ENCODE peak calls at places on chromosomes 13 and 19, in ten cellular contexts. Y is HCT116, C is MM.1S, L is PC-9, P is GM23338, Q is GM23248, Z is OCI-LY7, X is Karpas-422, S is SK-N-SH, G is PC-3. K is an unnamed sample. For H3K9me2, the result is how much of the 10 kb centered on the place peaks cover.

GRCh38 chr13:64054306-64054705 is 2638.7 kb upstream of the PCDH20 start:
- DNase-seq in Z (no peak), Q (no peak), L (no peak), G (no peak), C (no peak), P (no peak), S (no peak), Y (no peak), X (no peak), K (no peak)

GRCh38 chr19:8149261-8150094 is at the start of gene FBN3:
- DNase-seq in Y (no peak), Z (no peak), C (no peak), P (peak), X (no peak), G (no peak), S (peak), L (no peak), Q (no peak), K (peak)

GRCh38 chr19:572891-573825 is 762 bp downstream of the BSG start:
- DNase-seq in Y (no peak), L (no peak), P (peak), C (peak), Z (peak), Q (peak), X (peak), S (peak), G (peak), K (peak)

GRCh38 chr19:18373892-18374629 is 11.9 kb upstream of the GDF15 start:
- DNase-seq in Q (peak), G (peak), Y (peak), C (peak), X (peak), S (peak), L (peak), P (peak), Z (peak), K (peak)

GRCh38 chr19:32164384-32164992 is 180.9 kb upstream of the ZNF507 start:
- DNase-seq in P (no peak), S (no peak), Y (no peak), Q (no peak), G (no peak), C (no peak), Z (no peak), X (no peak), L (no peak), K (no peak)

GRCh38 chr19:10120538-10121198 is 969 bp upstream of the EIF3G start:
- DNase-seq in X (no peak), Z (no peak), Q (peak), G (peak), Y (no peak), S (no peak), P (no peak), C (no peak), L (peak), K (no peak)

GRCh38 chr13:42392706-42393572 is 121.0 kb downstream of the AKAP11 start:
- DNase-seq in X (no peak), S (no peak), Q (no peak), Z (no peak), Y (no peak), G (no peak), C (no peak), L (no peak), P (no peak), K (no peak)

GRCh38 chr13:95420501-95420900 is 119.2 kb upstream of the ABCC4 start:
- DNase-seq in P (peak), L (peak), C (no peak), S (no peak), X (no peak), G (no peak), Y (no peak), Q (no peak), Z (no peak), K (no peak)

GRCh38 chr13:26502826-26503225 is 54.7 kb upstream of the WASF3 start:
- DNase-seq in Z (no peak), P (peak), S (no peak), Q (peak), X (no peak), L (no peak), Y (no peak), C (no peak), G (peak), K (peak)

GRCh38 chr19:35142531-35143230 is 374 bp upstream of the FXYD7 start:
- DNase-seq in L (no peak), Z (peak), P (peak), G (peak), X (peak), S (peak), C (peak), Y (no peak), Q (no peak), K (peak)

GRCh38 chr13:36966404-36966803 is 32.7 kb downstream of the ALG5 start:
- DNase-seq in Z (no peak), G (no peak), S (no peak), Q (no peak), L (no peak), Y (no peak), X (no peak), P (no peak), C (no peak), K (no peak)

GRCh38 chr13:55298201-55298600 is 1842.5 kb upstream of the PRR20A start:
- DNase-seq in G (no peak), P (peak), C (no peak), Q (no peak), S (no peak), Z (no peak), Y (no peak), X (no peak), L (no peak), K (no peak)

GRCh38 chr19:8611391-8611883 is 922 bp upstream of the ADAMTS10 start:
- DNase-seq in C (no peak), X (no peak), Y (no peak), G (no peak), L (no peak), S (peak), Z (no peak), P (peak), Q (peak), K (no peak)

GRCh38 chr19:13781547-13781946 is 7.3 kb downstream of the C19orf53 start:
- DNase-seq in Y (peak), Z (no peak), Q (peak), C (no peak), G (peak), P (peak), S (peak), L (no peak), X (no peak), K (peak)

GRCh38 chr19:11606484-11606883 is 9.2 kb downstream of the ZNF627 start:
- DNase-seq in Z (no peak), G (no peak), P (no peak), X (no peak), Y (no peak), L (no peak), C (no peak), Q (no peak), S (no peak), K (no peak)

GRCh38 chr19:58213075-58213369 is 15.7 kb upstream of the ZNF544 start:
- DNase-seq in C (no peak), G (no peak), X (no peak), Y (no peak), Q (no peak), Z (no peak), S (no peak), L (no peak), P (no peak), K (no peak)
- H3K27ac ChIP-seq in C (no peak), G (no peak), X (no peak), Y (no peak), Q (no peak), Z (no peak), S (no peak), L (no peak), P (no peak), K (no peak)

DNA sequence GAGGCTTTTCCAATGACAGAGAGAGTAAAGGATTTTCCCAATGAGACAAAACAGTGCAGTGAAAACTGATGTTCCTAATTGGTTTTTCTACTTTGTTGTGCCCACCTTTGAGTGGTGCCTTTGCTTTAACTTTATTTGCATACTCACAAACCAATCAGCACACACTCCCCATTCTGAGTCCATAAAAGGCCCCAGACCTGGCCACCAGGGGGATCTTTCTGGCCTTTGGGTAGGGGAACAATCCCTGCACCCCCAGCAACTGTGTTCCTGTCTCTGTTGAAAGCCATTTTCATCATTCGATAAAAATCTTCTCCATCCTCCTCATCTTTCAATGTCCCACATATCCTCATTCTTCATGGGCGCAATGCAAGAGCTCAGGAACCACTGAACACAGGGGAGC is 252.8 kb downstream of the B3GLCT start:
- DNase-seq in Y (no peak), G (no peak), P (peak), S (no peak), L (no peak), Q (no peak), Z (no peak), C (no peak), X (no peak), K (no peak)
- H3K9me2 ChIP-seq in Y (under half), G (under half), P (under half), S (under half), L (under half), Q (under half), Z (under half), C (under half), X (under half), K (under half)

DNA sequence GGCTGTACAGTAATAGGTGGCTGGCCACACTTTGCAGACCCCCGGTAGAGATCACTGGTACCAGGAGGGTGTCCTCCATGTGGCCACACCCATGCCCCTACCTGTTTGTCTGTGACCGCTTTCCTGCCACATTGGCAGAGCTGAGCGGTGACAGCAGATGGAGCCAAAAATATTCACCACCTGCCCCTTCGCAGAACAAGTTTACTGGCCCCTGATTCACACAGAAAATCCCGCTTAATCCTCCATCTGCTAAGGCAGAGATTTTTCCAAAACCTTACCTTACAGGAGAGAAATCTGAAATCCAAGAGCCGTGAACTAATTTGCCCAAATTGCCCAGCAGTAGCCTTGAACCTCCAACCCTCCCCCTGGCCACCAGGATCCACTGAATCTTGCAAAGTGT is 52.1 kb downstream of the MYO9B start:
- DNase-seq in L (no peak), Z (no peak), Y (no peak), Q (no peak), C (no peak), G (no peak), P (no peak), S (no peak), X (no peak), K (no peak)
- H3K27ac ChIP-seq in L (no peak), Z (no peak), Y (no peak), Q (no peak), C (no peak), G (no peak), P (no peak), S (no peak), X (peak), K (no peak)

DNA sequence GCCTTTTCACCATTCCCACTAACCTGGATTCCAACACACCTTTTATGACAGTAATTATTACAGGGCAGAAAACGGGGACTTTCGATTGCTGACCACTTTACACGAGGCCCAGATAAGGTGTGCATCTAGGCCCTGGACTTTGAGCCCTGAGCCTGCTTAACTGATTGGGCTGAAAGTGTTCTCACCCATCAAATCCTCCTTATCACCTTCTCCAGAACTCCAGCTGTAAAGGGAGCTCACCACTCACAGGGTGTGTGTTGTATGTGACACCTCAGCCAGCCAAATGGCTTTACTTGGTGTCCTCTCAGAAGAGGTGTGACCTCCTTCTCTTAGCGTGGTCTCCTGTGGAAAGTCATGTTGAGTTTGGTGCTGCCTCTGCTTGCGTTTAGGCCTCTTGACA is 36.5 kb downstream of the SIPA1L3 start:
- DNase-seq in G (no peak), Z (no peak), C (no peak), L (no peak), S (no peak), Q (no peak), Y (no peak), X (no peak), P (no peak), K (peak)
- H3K9me2 ChIP-seq in G (under half), Z (under half), C (under half), L (under half), S (under half), Q (under half), Y (under half), X (under half), P (under half), K (under half)

GRCh38 chr19:23699521-23699860 is 12.5 kb upstream of the ZNF675 start:
- DNase-seq in P (no peak), C (peak), X (no peak), S (peak), G (peak), Q (no peak), L (no peak), Z (no peak), Y (no peak), K (no peak)

GRCh38 chr19:23698711-23699520 is 11.9 kb upstream of the ZNF675 start:
- DNase-seq in G (peak), S (peak), X (no peak), Q (peak), P (peak), Y (no peak), C (peak), Z (no peak), L (peak), K (peak)
- H3K27ac ChIP-seq in G (peak), S (no peak), X (no peak), Q (no peak), P (no peak), Y (no peak), C (peak), Z (no peak), L (no peak), K (peak)

GRCh38 chr19:16060294-16060693 is 16.0 kb upstream of the TPM4 start:
- DNase-seq in P (no peak), Y (no peak), Z (no peak), G (no peak), C (no peak), Q (no peak), X (no peak), L (no peak), S (no peak), K (no peak)

GRCh38 chr19:16061943-16062342 is 14.4 kb upstream of the TPM4 start:
- DNase-seq in Z (no peak), S (no peak), Q (no peak), C (no peak), G (no peak), L (no peak), X (no peak), Y (no peak), P (no peak), K (no peak)

GRCh38 chr19:16066611-16067104 is 9.6 kb upstream of the TPM4 start:
- DNase-seq in Q (peak), P (no peak), X (peak), C (peak), S (peak), G (peak), L (peak), Z (peak), Y (peak), K (no peak)

GRCh38 chr19:16064209-16064889 is 11.9 kb upstream of the TPM4 start:
- DNase-seq in C (no peak), X (no peak), P (no peak), L (no peak), Q (no peak), S (no peak), G (no peak), Z (no peak), Y (no peak), K (no peak)

DNA sequence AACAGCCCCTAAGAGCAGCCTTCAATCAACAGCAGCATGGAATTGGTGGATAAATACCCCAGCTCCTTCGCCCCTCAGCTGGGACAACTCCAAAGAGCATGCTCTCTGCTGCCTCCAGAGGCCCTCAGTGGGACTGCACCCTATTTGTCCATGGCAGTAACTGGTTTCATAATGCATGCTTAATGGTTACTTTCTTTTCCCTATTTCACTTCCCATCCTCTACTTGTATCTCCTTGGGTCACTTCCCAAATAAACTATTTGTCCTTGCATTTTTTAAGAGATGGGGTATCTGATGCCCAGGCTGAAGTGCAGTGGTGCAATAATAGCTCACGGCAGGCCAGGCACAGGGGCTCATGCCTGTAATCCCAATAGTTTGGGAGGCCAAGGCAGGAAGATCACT is 13.5 kb upstream of the TPM4 start:
- DNase-seq in C (peak), Y (no peak), Z (peak), G (peak), L (peak), P (peak), X (peak), S (peak), Q (no peak), K (peak)
- H3K9me2 ChIP-seq in C (under half), Y (under half), Z (under half), G (under half), L (under half), P (under half), X (under half), S (under half), Q (under half), K (under half)

DNA sequence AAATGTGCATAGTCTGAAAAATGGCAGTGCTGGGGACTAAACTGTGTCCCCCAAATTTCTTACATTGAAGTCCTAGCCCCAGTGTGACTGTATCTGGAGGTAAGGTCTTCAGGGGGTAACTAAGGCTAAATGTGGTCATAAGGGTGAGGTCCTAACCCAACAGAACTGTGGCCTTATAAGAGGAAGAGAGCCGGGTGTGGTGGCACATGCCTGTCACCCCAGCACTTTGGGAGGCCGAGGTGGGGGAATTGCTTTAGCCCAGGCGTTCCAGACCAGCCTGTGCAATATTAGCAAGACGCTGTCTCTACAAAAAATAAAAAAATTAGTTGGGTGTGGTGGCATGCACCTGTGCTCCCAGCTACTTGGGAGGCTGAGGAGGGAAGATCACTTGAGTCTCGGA is 17.8 kb downstream of the PROZ start:
- DNase-seq in Y (no peak), G (no peak), C (no peak), X (no peak), L (no peak), S (no peak), Z (no peak), P (no peak), Q (no peak), K (no peak)
- H3K27ac ChIP-seq in Y (no peak), G (no peak), C (no peak), X (no peak), L (no peak), S (no peak), Z (no peak), P (no peak), Q (no peak), K (no peak)